ENCODE peak calls at places on chromosomes 1 and 21, in four cellular contexts. N, F, O and T are unnamed samples.

GRCh38 chr1:27144920-27145661 is 9.8 kb downstream of the SLC9A1 start:
- DNase-seq in O (peak; percentile 89), N (no peak), F (no peak), T (peak; percentile 90)

GRCh38 chr1:213166868-213167267 is 115.8 kb downstream of the RPS6KC1 start:
- DNase-seq in O (peak; percentile 18), F (no peak), N (no peak), T (no peak)

GRCh38 chr21:32789709-32790108 is 18.2 kb upstream of the PAXBP1 start:
- DNase-seq in F (no peak), O (no peak), N (no peak), T (no peak)

GRCh38 chr1:156488566-156489165 is 11.9 kb downstream of the MEF2D start:
- DNase-seq in O (no peak), F (no peak), N (peak; percentile 77), T (no peak)

GRCh38 chr1:26597629-26598039 is 68.1 kb downstream of the RPS6KA1 start:
- DNase-seq in O (peak; percentile 76), N (no peak), F (no peak), T (peak; percentile 61)

GRCh38 chr1:36225298-36225899 is 1.2 kb downstream of the THRAP3 start:
- DNase-seq in O (no peak), N (no peak), F (no peak), T (no peak)

GRCh38 chr1:24191860-24192259 is 4.8 kb upstream of the IFNLR1 start:
- DNase-seq in O (peak; percentile 23), F (no peak), N (peak; percentile 69), T (peak; percentile 33)

GRCh38 chr1:184025242-184025675 is 12.3 kb downstream of the COLGALT2 start:
- DNase-seq in O (peak; percentile 96), N (no peak), F (no peak), T (peak; percentile 92)

GRCh38 chr21:42143111-42143510 is 72.0 kb downstream of the UMODL1 start:
- DNase-seq in N (no peak), F (no peak), O (no peak), T (no peak)

GRCh38 chr1:200437088-200437487 is 27.3 kb upstream of the ZNF281 start:
- DNase-seq in F (no peak), N (no peak), O (peak; percentile 50), T (no peak)

GRCh38 chr1:78617615-78618026 is 2.6 kb upstream of the IFI44L start:
- DNase-seq in F (peak; percentile 57), N (peak; percentile 58), O (peak; percentile 94), T (peak; percentile 90)

GRCh38 chr1:170776777-170777176 is 112.8 kb downstream of the PRRX1 start:
- DNase-seq in F (no peak), N (no peak), O (no peak), T (peak; percentile 17)

GRCh38 chr21:39924577-39925308 is 57.5 kb downstream of the PCP4 start:
- DNase-seq in N (no peak), F (no peak), O (no peak), T (no peak)

GRCh38 chr1:173253046-173253445 is 45.9 kb upstream of the TNFSF4 start:
- DNase-seq in F (no peak), N (no peak), O (peak; percentile 29), T (no peak)

GRCh38 chr1:39608906-39609305 is 30.5 kb downstream of the HEYL start:
- DNase-seq in O (no peak), N (no peak), F (no peak), T (no peak)